ENCODE peak calls at places on chromosome 13, in ten cellular contexts. One of them, this sample, is unnamed.

GRCh38 chr13:95530178-95530577 is 22.3 kb upstream of the CLDN10 start:
- DNase-seq in esophagus squamous epithelium: no peak
- DNase-seq in choroid plexus epithelial cell: peak
- DNase-seq in ascending aorta: no peak
- DNase-seq in endodermal cell: no peak
- DNase-seq in testis: no peak
- DNase-seq in fibroblast of mammary gland: peak
- DNase-seq in AG04449: no peak
- DNase-seq in heart left ventricle: no peak
- DNase-seq in ovary: no peak
- DNase-seq in this sample: no peak

GRCh38 chr13:99357149-99357596 is 50.0 kb upstream of the GPR183 start:
- DNase-seq in esophagus squamous epithelium: no peak
- DNase-seq in choroid plexus epithelial cell: peak
- DNase-seq in ascending aorta: no peak
- DNase-seq in endodermal cell: no peak
- DNase-seq in testis: no peak
- DNase-seq in fibroblast of mammary gland: peak
- DNase-seq in AG04449: peak
- DNase-seq in heart left ventricle: no peak
- DNase-seq in ovary: no peak
- DNase-seq in this sample: no peak

GRCh38 chr13:46079770-46080169 is 25.1 kb downstream of the CPB2 start:
- DNase-seq in esophagus squamous epithelium: no peak
- DNase-seq in choroid plexus epithelial cell: no peak
- DNase-seq in ascending aorta: no peak
- DNase-seq in endodermal cell: no peak
- DNase-seq in testis: no peak
- DNase-seq in fibroblast of mammary gland: no peak
- DNase-seq in AG04449: no peak
- DNase-seq in heart left ventricle: no peak
- DNase-seq in ovary: no peak
- DNase-seq in this sample: no peak

GRCh38 chr13:35995136-35995535 is 136.0 kb downstream of the DCLK1 start:
- DNase-seq in esophagus squamous epithelium: no peak
- DNase-seq in choroid plexus epithelial cell: no peak
- DNase-seq in ascending aorta: no peak
- DNase-seq in endodermal cell: no peak
- DNase-seq in testis: no peak
- DNase-seq in fibroblast of mammary gland: peak
- DNase-seq in AG04449: no peak
- DNase-seq in heart left ventricle: no peak
- DNase-seq in ovary: no peak
- DNase-seq in this sample: no peak

GRCh38 chr13:28488376-28489005 is 6.4 kb downstream of the FLT1 start:
- DNase-seq in esophagus squamous epithelium: no peak
- DNase-seq in choroid plexus epithelial cell: no peak
- DNase-seq in ascending aorta: no peak
- DNase-seq in endodermal cell: no peak
- DNase-seq in testis: no peak
- DNase-seq in fibroblast of mammary gland: peak
- DNase-seq in AG04449: no peak
- DNase-seq in heart left ventricle: no peak
- DNase-seq in ovary: no peak
- DNase-seq in this sample: no peak

GRCh38 chr13:99385161-99385560 is 78.0 kb upstream of the GPR183 start:
- DNase-seq in esophagus squamous epithelium: no peak
- DNase-seq in choroid plexus epithelial cell: no peak
- DNase-seq in ascending aorta: peak
- DNase-seq in endodermal cell: peak
- DNase-seq in testis: no peak
- DNase-seq in fibroblast of mammary gland: no peak
- DNase-seq in AG04449: no peak
- DNase-seq in heart left ventricle: no peak
- DNase-seq in ovary: no peak
- DNase-seq in this sample: no peak

GRCh38 chr13:112012705-112013085 is 54.3 kb upstream of the SOX1 start:
- DNase-seq in esophagus squamous epithelium: no peak
- DNase-seq in choroid plexus epithelial cell: no peak
- DNase-seq in ascending aorta: no peak
- DNase-seq in endodermal cell: no peak
- DNase-seq in testis: no peak
- DNase-seq in fibroblast of mammary gland: no peak
- DNase-seq in AG04449: no peak
- DNase-seq in heart left ventricle: no peak
- DNase-seq in ovary: no peak
- DNase-seq in this sample: no peak

GRCh38 chr13:74730556-74731331 is 596.5 kb upstream of the KLF12 start:
- DNase-seq in esophagus squamous epithelium: no peak
- DNase-seq in choroid plexus epithelial cell: no peak
- DNase-seq in ascending aorta: no peak
- DNase-seq in endodermal cell: no peak
- DNase-seq in testis: no peak
- DNase-seq in fibroblast of mammary gland: no peak
- DNase-seq in AG04449: no peak
- DNase-seq in heart left ventricle: no peak
- DNase-seq in ovary: no peak
- DNase-seq in this sample: no peak

GRCh38 chr13:37385248-37385647 is 213.3 kb downstream of the POSTN start:
- DNase-seq in esophagus squamous epithelium: no peak
- DNase-seq in choroid plexus epithelial cell: no peak
- DNase-seq in ascending aorta: no peak
- DNase-seq in endodermal cell: peak
- DNase-seq in testis: no peak
- DNase-seq in fibroblast of mammary gland: no peak
- DNase-seq in AG04449: no peak
- DNase-seq in heart left ventricle: no peak
- DNase-seq in ovary: no peak
- DNase-seq in this sample: no peak

GRCh38 chr13:73849292-73849691 is 284.9 kb downstream of the KLF12 start:
- DNase-seq in esophagus squamous epithelium: no peak
- DNase-seq in choroid plexus epithelial cell: peak
- DNase-seq in ascending aorta: no peak
- DNase-seq in endodermal cell: peak
- DNase-seq in testis: no peak
- DNase-seq in fibroblast of mammary gland: peak
- DNase-seq in AG04449: no peak
- DNase-seq in heart left ventricle: no peak
- DNase-seq in ovary: no peak
- DNase-seq in this sample: no peak

GRCh38 chr13:107838592-107839161 is 376.7 kb downstream of the LIG4 start:
- DNase-seq in esophagus squamous epithelium: no peak
- DNase-seq in choroid plexus epithelial cell: no peak
- DNase-seq in ascending aorta: no peak
- DNase-seq in endodermal cell: peak
- DNase-seq in testis: no peak
- DNase-seq in fibroblast of mammary gland: no peak
- DNase-seq in AG04449: no peak
- DNase-seq in heart left ventricle: no peak
- DNase-seq in ovary: no peak
- DNase-seq in this sample: no peak

DNA sequence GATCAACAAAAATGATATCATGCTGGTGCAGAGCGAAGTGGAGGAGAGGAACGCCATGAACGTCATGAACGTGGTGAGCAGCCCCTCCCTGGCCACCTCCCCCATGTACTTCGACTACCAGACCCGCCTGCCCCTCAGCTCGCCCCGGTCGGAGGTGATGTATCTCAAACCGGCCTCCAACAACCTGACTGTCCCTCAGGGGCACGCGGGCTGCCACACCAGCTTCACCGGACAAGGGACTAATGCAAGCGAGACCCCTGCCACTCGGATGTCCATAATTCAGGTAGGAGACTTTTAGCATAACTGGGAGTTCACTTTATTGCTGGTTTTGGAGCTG is 3.3 kb downstream of the PCDH17 start:
- DNase-seq in esophagus squamous epithelium: no peak
- DNase-seq in choroid plexus epithelial cell: no peak
- DNase-seq in ascending aorta: no peak
- DNase-seq in endodermal cell: no peak
- DNase-seq in testis: peak
- DNase-seq in fibroblast of mammary gland: no peak
- DNase-seq in AG04449: no peak
- DNase-seq in heart left ventricle: peak
- DNase-seq in ovary: peak
- DNase-seq in this sample: no peak
- H3K4me3 ChIP-seq in esophagus squamous epithelium: peak
- H3K4me3 ChIP-seq in choroid plexus epithelial cell: no peak
- H3K4me3 ChIP-seq in ascending aorta: no peak
- H3K4me3 ChIP-seq in endodermal cell: peak
- H3K4me3 ChIP-seq in testis: peak
- H3K4me3 ChIP-seq in fibroblast of mammary gland: no peak
- H3K4me3 ChIP-seq in AG04449: no peak
- H3K4me3 ChIP-seq in heart left ventricle: peak
- H3K4me3 ChIP-seq in ovary: no peak
- H3K4me3 ChIP-seq in this sample: no peak

GRCh38 chr13:47594833-47595232 is 406.2 kb downstream of the SUCLA2 start:
- DNase-seq in esophagus squamous epithelium: no peak
- DNase-seq in choroid plexus epithelial cell: peak
- DNase-seq in ascending aorta: no peak
- DNase-seq in endodermal cell: peak
- DNase-seq in testis: no peak
- DNase-seq in fibroblast of mammary gland: peak
- DNase-seq in AG04449: no peak
- DNase-seq in heart left ventricle: no peak
- DNase-seq in ovary: no peak
- DNase-seq in this sample: no peak
- TF ChIP-seq CTCF in esophagus squamous epithelium: no peak
- TF ChIP-seq CTCF in choroid plexus epithelial cell: peak
- TF ChIP-seq CTCF in ascending aorta: no peak
- TF ChIP-seq CTCF in endodermal cell: peak
- TF ChIP-seq CTCF in testis: no peak
- TF ChIP-seq CTCF in fibroblast of mammary gland: peak
- TF ChIP-seq CTCF in AG04449: no peak
- TF ChIP-seq CTCF in heart left ventricle: no peak
- TF ChIP-seq CTCF in ovary: no peak
- TF ChIP-seq CTCF in this sample: peak

DNA sequence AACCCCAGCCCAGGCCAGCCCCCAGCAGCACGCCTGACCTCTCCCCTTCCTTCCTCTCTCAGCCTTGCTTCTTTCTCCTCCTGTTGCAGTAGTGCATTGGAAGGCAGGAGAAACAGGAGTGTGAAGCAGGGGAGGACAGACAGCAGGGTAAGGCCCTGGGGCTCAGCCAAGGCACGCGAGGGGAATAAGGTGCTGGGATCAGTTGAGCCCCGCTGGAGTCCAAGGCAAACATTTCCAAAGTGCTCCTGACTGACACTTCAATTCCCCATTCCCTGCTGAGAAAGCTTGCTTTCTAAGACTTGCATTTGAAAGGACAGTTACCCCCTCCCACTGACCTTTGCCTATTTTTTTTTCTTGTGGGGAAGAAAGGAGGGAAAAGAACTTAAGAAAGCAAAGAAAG is 73.1 kb upstream of the OLFM4 start:
- DNase-seq in esophagus squamous epithelium: no peak
- DNase-seq in choroid plexus epithelial cell: no peak
- DNase-seq in ascending aorta: no peak
- DNase-seq in endodermal cell: peak
- DNase-seq in testis: no peak
- DNase-seq in fibroblast of mammary gland: no peak
- DNase-seq in AG04449: no peak
- DNase-seq in heart left ventricle: no peak
- DNase-seq in ovary: no peak
- DNase-seq in this sample: no peak
- H3K4me3 ChIP-seq in esophagus squamous epithelium: no peak
- H3K4me3 ChIP-seq in choroid plexus epithelial cell: no peak
- H3K4me3 ChIP-seq in ascending aorta: no peak
- H3K4me3 ChIP-seq in endodermal cell: no peak
- H3K4me3 ChIP-seq in testis: no peak
- H3K4me3 ChIP-seq in fibroblast of mammary gland: no peak
- H3K4me3 ChIP-seq in AG04449: no peak
- H3K4me3 ChIP-seq in heart left ventricle: no peak
- H3K4me3 ChIP-seq in ovary: no peak
- H3K4me3 ChIP-seq in this sample: no peak

GRCh38 chr13:98303858-98304257 is 126.8 kb upstream of the RNF113B start:
- DNase-seq in esophagus squamous epithelium: no peak
- DNase-seq in choroid plexus epithelial cell: no peak
- DNase-seq in ascending aorta: no peak
- DNase-seq in endodermal cell: no peak
- DNase-seq in testis: no peak
- DNase-seq in fibroblast of mammary gland: no peak
- DNase-seq in AG04449: no peak
- DNase-seq in heart left ventricle: no peak
- DNase-seq in ovary: no peak
- DNase-seq in this sample: no peak

GRCh38 chr13:98299954-98300350 is 122.9 kb upstream of the RNF113B start:
- DNase-seq in esophagus squamous epithelium: no peak
- DNase-seq in choroid plexus epithelial cell: no peak
- DNase-seq in ascending aorta: no peak
- DNase-seq in endodermal cell: no peak
- DNase-seq in testis: no peak
- DNase-seq in fibroblast of mammary gland: peak
- DNase-seq in AG04449: no peak
- DNase-seq in heart left ventricle: no peak
- DNase-seq in ovary: no peak
- DNase-seq in this sample: no peak

GRCh38 chr13:98300956-98301641 is 124.0 kb upstream of the RNF113B start:
- DNase-seq in esophagus squamous epithelium: no peak
- DNase-seq in choroid plexus epithelial cell: peak
- DNase-seq in ascending aorta: no peak
- DNase-seq in endodermal cell: no peak
- DNase-seq in testis: peak
- DNase-seq in fibroblast of mammary gland: no peak
- DNase-seq in AG04449: no peak
- DNase-seq in heart left ventricle: no peak
- DNase-seq in ovary: no peak
- DNase-seq in this sample: no peak

GRCh38 chr13:98299243-98299953 is 122.3 kb upstream of the RNF113B start:
- DNase-seq in esophagus squamous epithelium: no peak
- DNase-seq in choroid plexus epithelial cell: peak
- DNase-seq in ascending aorta: no peak
- DNase-seq in endodermal cell: no peak
- DNase-seq in testis: no peak
- DNase-seq in fibroblast of mammary gland: no peak
- DNase-seq in AG04449: no peak
- DNase-seq in heart left ventricle: no peak
- DNase-seq in ovary: no peak
- DNase-seq in this sample: no peak

GRCh38 chr13:98301721-98302120 is 124.7 kb upstream of the RNF113B start:
- DNase-seq in esophagus squamous epithelium: no peak
- DNase-seq in choroid plexus epithelial cell: peak
- DNase-seq in ascending aorta: no peak
- DNase-seq in endodermal cell: no peak
- DNase-seq in testis: no peak
- DNase-seq in fibroblast of mammary gland: no peak
- DNase-seq in AG04449: no peak
- DNase-seq in heart left ventricle: no peak
- DNase-seq in ovary: no peak
- DNase-seq in this sample: no peak
- TF ChIP-seq CTCF in esophagus squamous epithelium: no peak
- TF ChIP-seq CTCF in choroid plexus epithelial cell: no peak
- TF ChIP-seq CTCF in ascending aorta: no peak
- TF ChIP-seq CTCF in endodermal cell: no peak
- TF ChIP-seq CTCF in testis: no peak
- TF ChIP-seq CTCF in fibroblast of mammary gland: no peak
- TF ChIP-seq CTCF in AG04449: no peak
- TF ChIP-seq CTCF in heart left ventricle: no peak
- TF ChIP-seq CTCF in ovary: no peak
- TF ChIP-seq CTCF in this sample: no peak

GRCh38 chr13:78603240-78603947 is at the start of gene POU4F1:
- DNase-seq in esophagus squamous epithelium: no peak
- DNase-seq in choroid plexus epithelial cell: no peak
- DNase-seq in ascending aorta: no peak
- DNase-seq in endodermal cell: peak
- DNase-seq in testis: peak
- DNase-seq in fibroblast of mammary gland: peak
- DNase-seq in AG04449: no peak
- DNase-seq in heart left ventricle: no peak
- DNase-seq in ovary: no peak
- DNase-seq in this sample: peak
- H3K4me3 ChIP-seq in esophagus squamous epithelium: peak
- H3K4me3 ChIP-seq in choroid plexus epithelial cell: no peak
- H3K4me3 ChIP-seq in ascending aorta: peak
- H3K4me3 ChIP-seq in endodermal cell: peak
- H3K4me3 ChIP-seq in testis: peak
- H3K4me3 ChIP-seq in fibroblast of mammary gland: no peak
- H3K4me3 ChIP-seq in AG04449: peak
- H3K4me3 ChIP-seq in heart left ventricle: peak
- H3K4me3 ChIP-seq in ovary: peak
- H3K4me3 ChIP-seq in this sample: peak

This sample was measured in GM12864.